ENCODE peak calls at places on chromosomes 5 and 9, in ten cellular contexts. One of them, this sample, is unnamed.

GRCh38 chr5:148687427-148687826 is 33.1 kb upstream of the HTR4 start:
- DNase-seq in testis: no peak
- DNase-seq in RWPE1: no peak
- DNase-seq in choroid plexus epithelial cell: peak; percentile 55
- DNase-seq in AG09309: no peak
- DNase-seq in HepG2: peak; percentile 57
- DNase-seq in lower lobe of right lung: no peak
- DNase-seq in colonic mucosa: peak; percentile 41
- DNase-seq in mucosa of descending colon: no peak
- DNase-seq in Calu3: peak; percentile 42
- DNase-seq in this sample: no peak

GRCh38 chr9:2765250-2765880 is 48.1 kb downstream of the KCNV2 start:
- DNase-seq in choroid plexus epithelial cell: no peak
- DNase-seq in testis: no peak
- DNase-seq in colonic mucosa: no peak
- DNase-seq in HepG2: no peak
- DNase-seq in AG09309: no peak
- DNase-seq in mucosa of descending colon: no peak
- DNase-seq in Calu3: peak; percentile 5
- DNase-seq in lower lobe of right lung: no peak
- DNase-seq in RWPE1: no peak
- DNase-seq in this sample: no peak

GRCh38 chr9:131407717-131408195 is 13.9 kb downstream of the PRRC2B start:
- DNase-seq in AG09309: no peak
- DNase-seq in choroid plexus epithelial cell: peak; percentile 70
- DNase-seq in RWPE1: peak; percentile 55
- DNase-seq in colonic mucosa: no peak
- DNase-seq in mucosa of descending colon: no peak
- DNase-seq in testis: peak; percentile 70
- DNase-seq in lower lobe of right lung: peak; percentile 60
- DNase-seq in Calu3: no peak
- DNase-seq in HepG2: peak; percentile 44
- DNase-seq in this sample: no peak

GRCh38 chr5:173888473-173889135 is 455 bp downstream of the CPEB4 start:
- DNase-seq in choroid plexus epithelial cell: peak; percentile 30
- DNase-seq in AG09309: no peak
- DNase-seq in lower lobe of right lung: peak; percentile 56
- DNase-seq in RWPE1: no peak
- DNase-seq in Calu3: peak; percentile 15
- DNase-seq in testis: no peak
- DNase-seq in colonic mucosa: peak; percentile 37
- DNase-seq in HepG2: no peak
- DNase-seq in mucosa of descending colon: peak; percentile 70
- DNase-seq in this sample: no peak

GRCh38 chr5:57174128-57174849 is 430 bp downstream of the GPBP1 start:
- DNase-seq in colonic mucosa: no peak
- DNase-seq in Calu3: peak; percentile 31
- DNase-seq in RWPE1: peak; percentile 37
- DNase-seq in lower lobe of right lung: peak; percentile 64
- DNase-seq in choroid plexus epithelial cell: peak; percentile 42
- DNase-seq in testis: peak; percentile 43
- DNase-seq in AG09309: no peak
- DNase-seq in HepG2: no peak
- DNase-seq in mucosa of descending colon: no peak
- DNase-seq in this sample: no peak

GRCh38 chr9:90607701-90608122 is 34.9 kb downstream of the DIRAS2 start:
- DNase-seq in choroid plexus epithelial cell: no peak
- DNase-seq in Calu3: no peak
- DNase-seq in RWPE1: no peak
- DNase-seq in lower lobe of right lung: no peak
- DNase-seq in AG09309: no peak
- DNase-seq in testis: no peak
- DNase-seq in mucosa of descending colon: no peak
- DNase-seq in HepG2: no peak
- DNase-seq in colonic mucosa: no peak
- DNase-seq in this sample: no peak

GRCh38 chr5:159451197-159452052 is 121.1 kb upstream of the IL12B start:
- DNase-seq in testis: peak; percentile 72
- DNase-seq in colonic mucosa: no peak
- DNase-seq in lower lobe of right lung: no peak
- DNase-seq in RWPE1: peak; percentile 93
- DNase-seq in Calu3: no peak
- DNase-seq in AG09309: peak; percentile 86
- DNase-seq in mucosa of descending colon: no peak
- DNase-seq in HepG2: no peak
- DNase-seq in choroid plexus epithelial cell: peak; percentile 96
- DNase-seq in this sample: no peak

GRCh38 chr9:34991833-34992375 is 2.4 kb downstream of the DNAJB5 start:
- DNase-seq in AG09309: no peak
- DNase-seq in testis: no peak
- DNase-seq in lower lobe of right lung: no peak
- DNase-seq in RWPE1: peak; percentile 52
- DNase-seq in mucosa of descending colon: no peak
- DNase-seq in HepG2: peak; percentile 34
- DNase-seq in Calu3: peak; percentile 13
- DNase-seq in colonic mucosa: no peak
- DNase-seq in choroid plexus epithelial cell: peak; percentile 45
- DNase-seq in this sample: no peak

GRCh38 chr9:130054820-130055219 is 1.1 kb downstream of the GPR107 start:
- DNase-seq in HepG2: no peak
- DNase-seq in mucosa of descending colon: no peak
- DNase-seq in testis: no peak
- DNase-seq in AG09309: no peak
- DNase-seq in colonic mucosa: no peak
- DNase-seq in choroid plexus epithelial cell: no peak
- DNase-seq in lower lobe of right lung: no peak
- DNase-seq in Calu3: no peak
- DNase-seq in RWPE1: no peak
- DNase-seq in this sample: no peak

GRCh38 chr5:140011297-140011802 is 31.7 kb downstream of the NRG2 start:
- DNase-seq in lower lobe of right lung: no peak
- DNase-seq in Calu3: peak; percentile 6
- DNase-seq in colonic mucosa: no peak
- DNase-seq in RWPE1: peak; percentile 20
- DNase-seq in testis: no peak
- DNase-seq in mucosa of descending colon: no peak
- DNase-seq in AG09309: no peak
- DNase-seq in HepG2: peak; percentile 34
- DNase-seq in choroid plexus epithelial cell: peak; percentile 1
- DNase-seq in this sample: no peak

GRCh38 chr5:96896285-96896711 is 20.0 kb downstream of the ERAP2 start:
- DNase-seq in choroid plexus epithelial cell: no peak
- DNase-seq in Calu3: no peak
- DNase-seq in mucosa of descending colon: no peak
- DNase-seq in AG09309: no peak
- DNase-seq in lower lobe of right lung: no peak
- DNase-seq in HepG2: no peak
- DNase-seq in testis: no peak
- DNase-seq in colonic mucosa: no peak
- DNase-seq in RWPE1: no peak
- DNase-seq in this sample: no peak

GRCh38 chr5:154850255-154851062 is at the start of gene FAXDC2:
- DNase-seq in Calu3: no peak
- DNase-seq in testis: peak; percentile 92
- DNase-seq in choroid plexus epithelial cell: peak; percentile 92
- DNase-seq in lower lobe of right lung: peak; percentile 74
- DNase-seq in mucosa of descending colon: no peak
- DNase-seq in AG09309: peak; percentile 45
- DNase-seq in HepG2: peak; percentile 78
- DNase-seq in colonic mucosa: peak; percentile 60
- DNase-seq in RWPE1: peak; percentile 61
- DNase-seq in this sample: peak; percentile 87

GRCh38 chr9:88818495-88819201 is 172.6 kb upstream of the S1PR3 start:
- DNase-seq in Calu3: no peak
- DNase-seq in testis: no peak
- DNase-seq in colonic mucosa: no peak
- DNase-seq in mucosa of descending colon: no peak
- DNase-seq in lower lobe of right lung: no peak
- DNase-seq in HepG2: no peak
- DNase-seq in AG09309: no peak
- DNase-seq in RWPE1: no peak
- DNase-seq in choroid plexus epithelial cell: peak; percentile 72
- DNase-seq in this sample: no peak

GRCh38 chr5:1324719-1325190 is 20.1 kb downstream of the CLPTM1L start:
- DNase-seq in mucosa of descending colon: no peak
- DNase-seq in choroid plexus epithelial cell: no peak
- DNase-seq in AG09309: no peak
- DNase-seq in Calu3: no peak
- DNase-seq in testis: peak; percentile 12
- DNase-seq in HepG2: no peak
- DNase-seq in lower lobe of right lung: no peak
- DNase-seq in colonic mucosa: no peak
- DNase-seq in RWPE1: no peak
- DNase-seq in this sample: no peak

GRCh38 chr9:101119206-101119819 is 90.8 kb downstream of the PLPPR1 start:
- DNase-seq in lower lobe of right lung: peak; percentile 52
- DNase-seq in colonic mucosa: peak; percentile 59
- DNase-seq in testis: peak; percentile 63
- DNase-seq in HepG2: peak; percentile 57
- DNase-seq in AG09309: no peak
- DNase-seq in Calu3: peak; percentile 76
- DNase-seq in mucosa of descending colon: peak; percentile 44
- DNase-seq in choroid plexus epithelial cell: peak; percentile 19
- DNase-seq in RWPE1: peak; percentile 57
- DNase-seq in this sample: no peak

GRCh38 chr5:80054682-80055081 is 19.5 kb downstream of the THBS4 start:
- DNase-seq in Calu3: no peak
- DNase-seq in RWPE1: peak; percentile 87
- DNase-seq in testis: no peak
- DNase-seq in HepG2: no peak
- DNase-seq in choroid plexus epithelial cell: peak; percentile 4
- DNase-seq in AG09309: no peak
- DNase-seq in colonic mucosa: no peak
- DNase-seq in lower lobe of right lung: no peak
- DNase-seq in mucosa of descending colon: no peak
- DNase-seq in this sample: no peak

DNA sequence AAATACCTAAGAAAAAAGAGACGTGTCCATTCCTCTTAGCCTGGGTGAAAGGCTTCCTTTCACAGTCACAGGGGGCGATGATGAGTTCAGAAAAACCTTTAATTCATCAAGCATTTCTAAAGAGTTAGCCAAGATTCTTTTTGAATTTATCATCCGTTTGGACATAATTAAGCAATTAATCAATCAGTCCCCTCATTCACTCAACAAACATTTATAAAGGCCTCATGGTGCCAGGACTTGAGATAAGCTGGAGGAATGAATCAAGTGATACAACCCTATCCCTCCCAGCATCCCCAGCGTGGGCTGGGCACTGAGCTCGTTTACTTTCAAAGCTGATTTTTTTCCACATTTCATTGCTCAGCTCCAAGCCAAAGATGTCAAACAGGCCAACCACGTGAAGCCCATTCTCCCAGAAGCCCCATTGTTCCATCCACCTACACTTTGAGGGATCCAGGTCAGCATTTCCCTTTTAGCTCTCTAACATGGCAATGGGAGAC is 140.5 kb downstream of the SLIT3 start:
- DNase-seq in AG09309: no peak
- DNase-seq in mucosa of descending colon: no peak
- DNase-seq in Calu3: no peak
- DNase-seq in choroid plexus epithelial cell: no peak
- DNase-seq in HepG2: no peak
- DNase-seq in lower lobe of right lung: no peak
- DNase-seq in RWPE1: no peak
- DNase-seq in testis: no peak
- DNase-seq in colonic mucosa: no peak
- DNase-seq in this sample: no peak
- TF ChIP-seq CTCF in AG09309: peak; percentile 47
- TF ChIP-seq CTCF in mucosa of descending colon: no peak
- TF ChIP-seq CTCF in Calu3: no peak
- TF ChIP-seq CTCF in choroid plexus epithelial cell: no peak
- TF ChIP-seq CTCF in HepG2: no peak
- TF ChIP-seq CTCF in lower lobe of right lung: no peak
- TF ChIP-seq CTCF in RWPE1: no peak
- TF ChIP-seq CTCF in testis: no peak
- TF ChIP-seq CTCF in colonic mucosa: no peak
- TF ChIP-seq CTCF in this sample: peak; percentile 38

GRCh38 chr9:5799314-5799713 is 33.6 kb downstream of the ERMP1 start:
- DNase-seq in Calu3: peak; percentile 12
- DNase-seq in AG09309: peak; percentile 21
- DNase-seq in mucosa of descending colon: no peak
- DNase-seq in choroid plexus epithelial cell: peak; percentile 82
- DNase-seq in HepG2: peak; percentile 28
- DNase-seq in lower lobe of right lung: no peak
- DNase-seq in testis: peak; percentile 48
- DNase-seq in RWPE1: peak; percentile 7
- DNase-seq in colonic mucosa: no peak
- DNase-seq in this sample: no peak
- TF ChIP-seq CTCF in Calu3: peak; percentile 39
- TF ChIP-seq CTCF in AG09309: peak; percentile 89
- TF ChIP-seq CTCF in mucosa of descending colon: no peak
- TF ChIP-seq CTCF in choroid plexus epithelial cell: peak; percentile 94
- TF ChIP-seq CTCF in HepG2: peak; percentile 62
- TF ChIP-seq CTCF in lower lobe of right lung: peak; percentile 53
- TF ChIP-seq CTCF in testis: peak; percentile 69
- TF ChIP-seq CTCF in RWPE1: peak; percentile 96
- TF ChIP-seq CTCF in colonic mucosa: peak; percentile 52
- TF ChIP-seq CTCF in this sample: peak; percentile 83

DNA sequence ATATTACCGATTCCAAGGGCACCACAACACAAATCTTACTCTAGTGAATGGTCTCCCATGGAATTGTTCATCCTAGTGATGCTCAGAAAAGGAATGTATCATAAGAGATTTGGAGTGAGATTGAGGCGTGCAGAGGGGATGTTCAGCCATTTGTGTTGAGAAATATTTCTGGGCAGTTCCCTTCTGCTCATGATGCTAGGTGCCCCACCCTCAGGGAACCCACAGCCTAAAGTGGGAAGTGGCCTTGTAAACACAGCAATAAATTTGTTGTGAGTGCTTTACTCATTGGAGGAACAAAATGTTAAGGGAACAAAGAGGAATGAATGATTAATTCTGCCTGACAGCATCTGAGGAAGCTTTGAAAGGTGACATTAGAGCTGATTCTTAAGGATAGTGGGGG is 129.9 kb downstream of the TLE4 start:
- DNase-seq in lower lobe of right lung: peak; percentile 65
- DNase-seq in AG09309: no peak
- DNase-seq in RWPE1: no peak
- DNase-seq in choroid plexus epithelial cell: no peak
- DNase-seq in Calu3: no peak
- DNase-seq in colonic mucosa: no peak
- DNase-seq in HepG2: no peak
- DNase-seq in testis: no peak
- DNase-seq in mucosa of descending colon: no peak
- DNase-seq in this sample: no peak
- TF ChIP-seq CTCF in lower lobe of right lung: no peak
- TF ChIP-seq CTCF in AG09309: no peak
- TF ChIP-seq CTCF in RWPE1: no peak
- TF ChIP-seq CTCF in choroid plexus epithelial cell: no peak
- TF ChIP-seq CTCF in Calu3: no peak
- TF ChIP-seq CTCF in colonic mucosa: no peak
- TF ChIP-seq CTCF in HepG2: no peak
- TF ChIP-seq CTCF in testis: no peak
- TF ChIP-seq CTCF in mucosa of descending colon: no peak
- TF ChIP-seq CTCF in this sample: no peak

DNA sequence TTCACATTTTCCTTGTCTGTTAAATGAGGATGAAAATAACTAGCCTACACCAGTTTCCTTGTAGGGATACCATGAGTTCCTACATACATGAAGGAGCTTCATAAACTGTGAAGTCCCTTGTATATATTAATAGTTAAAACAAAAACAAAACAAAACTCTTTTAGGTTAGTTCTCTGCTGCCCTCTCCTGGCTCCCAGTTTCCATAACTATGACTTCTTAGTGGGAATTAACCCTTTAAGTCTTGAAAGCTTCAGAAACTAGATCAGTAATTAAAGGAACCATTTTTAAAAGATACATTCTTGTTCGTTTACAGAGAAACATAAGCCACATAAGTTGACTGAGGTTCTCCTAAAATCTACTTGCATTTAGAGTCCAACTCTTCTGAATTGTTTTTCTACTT is 500.0 kb upstream of the C9orf72 start:
- DNase-seq in RWPE1: peak; percentile 34
- DNase-seq in mucosa of descending colon: no peak
- DNase-seq in HepG2: peak; percentile 30
- DNase-seq in lower lobe of right lung: no peak
- DNase-seq in colonic mucosa: peak; percentile 20
- DNase-seq in Calu3: peak; percentile 43
- DNase-seq in choroid plexus epithelial cell: peak; percentile 82
- DNase-seq in testis: peak; percentile 63
- DNase-seq in AG09309: peak; percentile 23
- DNase-seq in this sample: no peak
- TF ChIP-seq CTCF in RWPE1: peak; percentile 62
- TF ChIP-seq CTCF in mucosa of descending colon: no peak
- TF ChIP-seq CTCF in HepG2: peak; percentile 53
- TF ChIP-seq CTCF in lower lobe of right lung: peak; percentile 58
- TF ChIP-seq CTCF in colonic mucosa: peak; percentile 25
- TF ChIP-seq CTCF in Calu3: peak; percentile 33
- TF ChIP-seq CTCF in choroid plexus epithelial cell: peak; percentile 67
- TF ChIP-seq CTCF in testis: peak; percentile 24
- TF ChIP-seq CTCF in AG09309: peak; percentile 42
- TF ChIP-seq CTCF in this sample: peak; percentile 68

This sample was measured in osteocyte.